ENCODE peak calls at places on chromosomes 6 and 20, in ten cellular contexts. One of them, this sample, is unnamed.
A peak's percentile ranks its signal among the peaks of the same experiment; 100 is the strongest.

GRCh38 chr6:100719883-100720682 is 161.0 kb downstream of the ASCC3 start:
- DNase-seq in uterus: no peak
- DNase-seq in esophagus squamous epithelium: no peak
- DNase-seq in spleen: no peak
- DNase-seq in right lobe of liver: no peak
- DNase-seq in Peyer's patch: no peak
- DNase-seq in breast epithelium: no peak
- DNase-seq in ovary: no peak
- DNase-seq in HCT116: peak; percentile 8
- DNase-seq in testis: no peak
- DNase-seq in this sample: no peak

GRCh38 chr20:3172933-3173581 is at the start of gene LZTS3:
- DNase-seq in uterus: peak; percentile 84
- DNase-seq in esophagus squamous epithelium: no peak
- DNase-seq in spleen: peak; percentile 90
- DNase-seq in right lobe of liver: peak; percentile 74
- DNase-seq in Peyer's patch: peak; percentile 87
- DNase-seq in breast epithelium: peak; percentile 71
- DNase-seq in ovary: peak; percentile 84
- DNase-seq in HCT116: no peak
- DNase-seq in testis: peak; percentile 59
- DNase-seq in this sample: peak; percentile 81

GRCh38 chr20:11083841-11084240 is 410.0 kb upstream of the JAG1 start:
- DNase-seq in uterus: no peak
- DNase-seq in esophagus squamous epithelium: no peak
- DNase-seq in spleen: no peak
- DNase-seq in right lobe of liver: no peak
- DNase-seq in Peyer's patch: no peak
- DNase-seq in breast epithelium: no peak
- DNase-seq in ovary: no peak
- DNase-seq in HCT116: no peak
- DNase-seq in testis: no peak
- DNase-seq in this sample: no peak

GRCh38 chr6:101003075-101003474 is 121.9 kb upstream of the ASCC3 start:
- DNase-seq in uterus: no peak
- DNase-seq in esophagus squamous epithelium: no peak
- DNase-seq in spleen: no peak
- DNase-seq in right lobe of liver: no peak
- DNase-seq in Peyer's patch: no peak
- DNase-seq in breast epithelium: no peak
- DNase-seq in ovary: no peak
- DNase-seq in HCT116: no peak
- DNase-seq in testis: no peak
- DNase-seq in this sample: no peak

GRCh38 chr6:38783436-38784228 is 68.5 kb downstream of the DNAH8 start:
- DNase-seq in uterus: no peak
- DNase-seq in esophagus squamous epithelium: no peak
- DNase-seq in spleen: no peak
- DNase-seq in right lobe of liver: no peak
- DNase-seq in Peyer's patch: no peak
- DNase-seq in breast epithelium: no peak
- DNase-seq in ovary: no peak
- DNase-seq in HCT116: no peak
- DNase-seq in testis: no peak
- DNase-seq in this sample: no peak

GRCh38 chr20:45087814-45088213 is 13.1 kb downstream of the KCNS1 start:
- DNase-seq in uterus: no peak
- DNase-seq in esophagus squamous epithelium: no peak
- DNase-seq in spleen: no peak
- DNase-seq in right lobe of liver: no peak
- DNase-seq in Peyer's patch: no peak
- DNase-seq in breast epithelium: no peak
- DNase-seq in ovary: no peak
- DNase-seq in HCT116: no peak
- DNase-seq in testis: no peak
- DNase-seq in this sample: no peak

GRCh38 chr6:26284537-26285142 is 80.4 kb upstream of the BTN3A2 start:
- DNase-seq in uterus: peak; percentile 69
- DNase-seq in esophagus squamous epithelium: no peak
- DNase-seq in spleen: peak; percentile 92
- DNase-seq in right lobe of liver: peak; percentile 67
- DNase-seq in Peyer's patch: peak; percentile 86
- DNase-seq in breast epithelium: peak; percentile 58
- DNase-seq in ovary: peak; percentile 70
- DNase-seq in HCT116: no peak
- DNase-seq in testis: peak; percentile 75
- DNase-seq in this sample: peak; percentile 75

GRCh38 chr20:41278936-41279335 is 38.6 kb downstream of the ZHX3 start:
- DNase-seq in uterus: no peak
- DNase-seq in esophagus squamous epithelium: no peak
- DNase-seq in spleen: no peak
- DNase-seq in right lobe of liver: no peak
- DNase-seq in Peyer's patch: no peak
- DNase-seq in breast epithelium: no peak
- DNase-seq in ovary: no peak
- DNase-seq in HCT116: no peak
- DNase-seq in testis: no peak
- DNase-seq in this sample: no peak

GRCh38 chr6:89411269-89412070 is 603 bp downstream of the RRAGD start:
- DNase-seq in uterus: peak; percentile 22
- DNase-seq in esophagus squamous epithelium: no peak
- DNase-seq in spleen: peak; percentile 89
- DNase-seq in right lobe of liver: peak; percentile 74
- DNase-seq in Peyer's patch: peak; percentile 59
- DNase-seq in breast epithelium: peak; percentile 52
- DNase-seq in ovary: peak; percentile 58
- DNase-seq in HCT116: no peak
- DNase-seq in testis: peak; percentile 38
- DNase-seq in this sample: peak; percentile 55

GRCh38 chr6:89414215-89414614 is 2.1 kb upstream of the RRAGD start:
- DNase-seq in uterus: no peak
- DNase-seq in esophagus squamous epithelium: no peak
- DNase-seq in spleen: no peak
- DNase-seq in right lobe of liver: no peak
- DNase-seq in Peyer's patch: no peak
- DNase-seq in breast epithelium: no peak
- DNase-seq in ovary: no peak
- DNase-seq in HCT116: no peak
- DNase-seq in testis: no peak
- DNase-seq in this sample: no peak

GRCh38 chr6:89413006-89413400 is 930 bp upstream of the RRAGD start:
- DNase-seq in uterus: no peak
- DNase-seq in esophagus squamous epithelium: no peak
- DNase-seq in spleen: no peak
- DNase-seq in right lobe of liver: no peak
- DNase-seq in Peyer's patch: no peak
- DNase-seq in breast epithelium: no peak
- DNase-seq in ovary: no peak
- DNase-seq in HCT116: no peak
- DNase-seq in testis: peak; percentile 26
- DNase-seq in this sample: no peak

GRCh38 chr6:89411019-89411268 is 1.1 kb downstream of the RRAGD start:
- DNase-seq in uterus: peak; percentile 20
- DNase-seq in esophagus squamous epithelium: no peak
- DNase-seq in spleen: no peak
- DNase-seq in right lobe of liver: no peak
- DNase-seq in Peyer's patch: peak; percentile 54
- DNase-seq in breast epithelium: peak; percentile 52
- DNase-seq in ovary: no peak
- DNase-seq in HCT116: no peak
- DNase-seq in testis: peak; percentile 60
- DNase-seq in this sample: no peak

DNA sequence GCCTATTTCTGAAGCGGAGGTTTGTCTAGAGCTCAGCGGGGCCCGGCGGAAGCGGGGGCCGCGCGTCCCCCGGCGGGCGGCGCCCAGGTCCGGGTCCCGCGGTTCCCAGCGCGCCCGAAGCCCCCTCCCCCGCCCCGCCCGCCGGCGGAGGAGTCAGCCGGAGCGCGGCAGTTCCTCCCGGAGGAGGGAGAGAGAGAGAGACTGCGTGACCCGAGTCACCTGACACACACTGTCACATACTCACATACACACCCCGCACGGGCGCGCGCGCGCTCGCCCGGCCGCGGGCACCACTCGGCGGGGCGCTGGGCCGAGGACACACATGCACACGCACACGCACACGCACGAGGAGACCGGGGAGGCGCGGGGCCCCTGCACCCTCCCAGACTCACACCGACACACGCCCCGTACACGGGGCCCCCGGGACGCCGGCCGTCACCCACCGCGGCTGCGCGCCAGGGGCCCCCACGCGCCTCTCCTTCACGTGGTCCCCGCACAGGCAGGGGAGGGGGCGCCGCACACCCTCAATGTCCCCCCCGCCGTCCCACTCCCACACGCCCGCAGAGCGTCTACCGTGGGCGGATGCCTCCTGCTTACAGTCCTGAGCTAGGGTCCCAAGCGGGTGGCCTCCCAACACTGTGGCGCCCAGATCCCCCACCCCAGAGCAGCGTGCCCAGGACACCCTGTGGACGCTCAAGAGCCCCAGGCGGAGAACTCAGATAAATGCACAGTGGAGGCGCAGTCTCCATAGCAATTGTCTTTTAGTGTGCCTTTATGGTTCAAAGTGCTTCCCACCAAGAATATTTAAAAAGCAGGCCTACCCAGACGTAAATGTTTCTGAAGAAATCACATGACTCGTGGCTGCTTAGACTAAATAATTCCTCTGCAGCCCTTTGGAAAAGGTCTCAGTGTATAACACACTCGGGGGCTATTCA is at the start of gene RRAGD:
- DNase-seq in uterus: peak; percentile 35
- DNase-seq in esophagus squamous epithelium: no peak
- DNase-seq in spleen: peak; percentile 91
- DNase-seq in right lobe of liver: peak; percentile 90
- DNase-seq in Peyer's patch: peak; percentile 83
- DNase-seq in breast epithelium: peak; percentile 63
- DNase-seq in ovary: peak; percentile 54
- DNase-seq in HCT116: peak; percentile 4
- DNase-seq in testis: peak; percentile 86
- DNase-seq in this sample: peak; percentile 82
- TF ChIP-seq POLR2A in uterus: no peak
- TF ChIP-seq POLR2A in esophagus squamous epithelium: no peak
- TF ChIP-seq POLR2A in spleen: no peak
- TF ChIP-seq POLR2A in right lobe of liver: peak; percentile 51
- TF ChIP-seq POLR2A in Peyer's patch: no peak
- TF ChIP-seq POLR2A in breast epithelium: no peak
- TF ChIP-seq POLR2A in ovary: no peak
- TF ChIP-seq POLR2A in HCT116: no peak
- TF ChIP-seq POLR2A in testis: no peak
- TF ChIP-seq POLR2A in this sample: peak; percentile 42

DNA sequence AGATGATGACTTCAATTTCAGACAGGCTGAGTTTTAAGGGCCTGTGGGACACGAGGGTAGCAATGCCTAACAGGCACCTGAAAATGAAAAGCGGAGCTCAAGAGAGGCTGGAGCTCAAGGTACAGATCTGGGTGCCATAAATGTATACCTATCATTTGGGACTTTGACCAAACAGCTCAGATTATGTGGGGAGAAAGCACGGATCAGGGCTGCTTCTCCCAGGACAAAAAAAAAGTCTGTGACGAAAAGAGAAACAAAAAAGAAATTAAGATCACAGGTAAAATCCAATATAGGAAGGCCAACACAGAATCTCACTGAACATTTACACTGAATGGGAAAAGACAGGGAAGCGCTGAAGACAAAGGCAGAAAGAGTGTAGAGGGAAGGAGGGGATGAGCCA is 1.9 kb downstream of the PRELID3B start:
- DNase-seq in uterus: no peak
- DNase-seq in esophagus squamous epithelium: no peak
- DNase-seq in spleen: no peak
- DNase-seq in right lobe of liver: no peak
- DNase-seq in Peyer's patch: no peak
- DNase-seq in breast epithelium: no peak
- DNase-seq in ovary: no peak
- DNase-seq in HCT116: no peak
- DNase-seq in testis: no peak
- DNase-seq in this sample: no peak
- H3K4me3 ChIP-seq in uterus: no peak overlapping the region
- H3K4me3 ChIP-seq in esophagus squamous epithelium: no peak overlapping the region
- H3K4me3 ChIP-seq in spleen: no peak overlapping the region
- H3K4me3 ChIP-seq in right lobe of liver: no peak overlapping the region
- H3K4me3 ChIP-seq in Peyer's patch: no peak overlapping the region
- H3K4me3 ChIP-seq in breast epithelium: no peak overlapping the region
- H3K4me3 ChIP-seq in ovary: no peak overlapping the region
- H3K4me3 ChIP-seq in HCT116: no peak overlapping the region
- H3K4me3 ChIP-seq in testis: no peak overlapping the region
- H3K4me3 ChIP-seq in this sample: no peak overlapping the region

GRCh38 chr20:57943291-57943690 is 233.5 kb upstream of the PMEPA1 start:
- DNase-seq in uterus: no peak
- DNase-seq in esophagus squamous epithelium: no peak
- DNase-seq in spleen: no peak
- DNase-seq in right lobe of liver: no peak
- DNase-seq in Peyer's patch: no peak
- DNase-seq in breast epithelium: no peak
- DNase-seq in ovary: no peak
- DNase-seq in HCT116: no peak
- DNase-seq in testis: no peak
- DNase-seq in this sample: no peak

GRCh38 chr20:57941121-57941522 is 231.3 kb upstream of the PMEPA1 start:
- DNase-seq in uterus: peak; percentile 70
- DNase-seq in esophagus squamous epithelium: no peak
- DNase-seq in spleen: no peak
- DNase-seq in right lobe of liver: peak; percentile 86
- DNase-seq in Peyer's patch: peak; percentile 62
- DNase-seq in breast epithelium: no peak
- DNase-seq in ovary: peak; percentile 53
- DNase-seq in HCT116: no peak
- DNase-seq in testis: no peak
- DNase-seq in this sample: no peak

GRCh38 chr20:57939499-57939898 is 229.7 kb upstream of the PMEPA1 start:
- DNase-seq in uterus: no peak
- DNase-seq in esophagus squamous epithelium: no peak
- DNase-seq in spleen: no peak
- DNase-seq in right lobe of liver: no peak
- DNase-seq in Peyer's patch: no peak
- DNase-seq in breast epithelium: no peak
- DNase-seq in ovary: no peak
- DNase-seq in HCT116: no peak
- DNase-seq in testis: no peak
- DNase-seq in this sample: no peak

GRCh38 chr20:57940376-57940775 is 230.6 kb upstream of the PMEPA1 start:
- DNase-seq in uterus: no peak
- DNase-seq in esophagus squamous epithelium: no peak
- DNase-seq in spleen: no peak
- DNase-seq in right lobe of liver: no peak
- DNase-seq in Peyer's patch: no peak
- DNase-seq in breast epithelium: no peak
- DNase-seq in ovary: no peak
- DNase-seq in HCT116: no peak
- DNase-seq in testis: no peak
- DNase-seq in this sample: no peak

DNA sequence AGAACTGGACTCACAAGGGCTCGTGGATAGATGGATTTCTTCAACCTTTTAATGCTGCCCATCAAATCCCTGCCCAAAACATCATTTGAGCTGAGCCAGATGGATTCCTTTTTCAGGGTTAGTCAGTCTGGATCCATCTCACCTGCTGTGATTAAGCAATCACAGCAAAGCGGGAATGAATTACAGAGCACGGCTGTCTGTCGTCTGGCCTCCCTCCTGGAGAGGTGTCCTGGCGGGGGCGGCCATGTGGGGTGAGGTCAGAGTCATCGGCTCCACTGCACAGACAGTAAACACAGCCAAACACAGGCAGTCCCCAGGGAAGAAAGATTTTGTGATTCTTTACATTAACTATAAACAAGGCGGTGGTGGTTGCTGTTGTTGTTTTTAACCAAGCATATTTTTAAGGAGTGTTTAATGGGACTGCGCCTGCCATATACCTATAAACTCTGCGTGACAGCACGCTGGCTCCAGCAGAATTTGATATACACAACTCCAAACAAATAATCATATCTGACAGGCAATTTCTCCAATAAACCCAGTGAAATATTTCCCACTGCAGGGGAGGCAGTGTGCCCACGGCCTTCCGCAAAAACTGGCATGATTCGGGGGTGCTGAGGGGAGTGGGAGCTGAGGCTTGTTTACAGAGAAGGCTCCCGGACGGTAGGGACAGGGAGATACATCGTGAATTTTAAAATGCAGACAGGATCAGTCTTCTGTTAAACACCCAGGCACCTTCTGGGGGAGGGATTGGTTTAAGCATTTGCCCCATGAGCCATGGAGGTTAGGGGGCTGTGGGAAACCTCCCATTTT is 232.0 kb upstream of the PMEPA1 start:
- DNase-seq in uterus: peak; percentile 87
- DNase-seq in esophagus squamous epithelium: no peak
- DNase-seq in spleen: no peak
- DNase-seq in right lobe of liver: peak; percentile 78
- DNase-seq in Peyer's patch: no peak
- DNase-seq in breast epithelium: no peak
- DNase-seq in ovary: no peak
- DNase-seq in HCT116: no peak
- DNase-seq in testis: no peak
- DNase-seq in this sample: no peak
- H3K27me3 ChIP-seq in uterus: no peaks in the 10 kb centered on the region
- H3K27me3 ChIP-seq in esophagus squamous epithelium: no peaks in the 10 kb centered on the region
- H3K27me3 ChIP-seq in spleen: no peaks in the 10 kb centered on the region
- H3K27me3 ChIP-seq in right lobe of liver: no peaks in the 10 kb centered on the region
- H3K27me3 ChIP-seq in Peyer's patch: no peaks in the 10 kb centered on the region
- H3K27me3 ChIP-seq in breast epithelium: no peaks in the 10 kb centered on the region
- H3K27me3 ChIP-seq in ovary: no peaks in the 10 kb centered on the region
- H3K27me3 ChIP-seq in HCT116: peaks cover 35% of the 10 kb centered on the region
- H3K27me3 ChIP-seq in testis: no peaks in the 10 kb centered on the region
- H3K27me3 ChIP-seq in this sample: peaks cover 7% of the 10 kb centered on the region

GRCh38 chr6:156952401-156952800 is 175.2 kb downstream of the ARID1B start:
- DNase-seq in uterus: no peak
- DNase-seq in esophagus squamous epithelium: no peak
- DNase-seq in spleen: no peak
- DNase-seq in right lobe of liver: no peak
- DNase-seq in Peyer's patch: no peak
- DNase-seq in breast epithelium: no peak
- DNase-seq in ovary: no peak
- DNase-seq in HCT116: no peak
- DNase-seq in testis: no peak
- DNase-seq in this sample: no peak
- TF ChIP-seq POLR2A in uterus: no peak
- TF ChIP-seq POLR2A in esophagus squamous epithelium: no peak
- TF ChIP-seq POLR2A in spleen: no peak
- TF ChIP-seq POLR2A in right lobe of liver: no peak
- TF ChIP-seq POLR2A in Peyer's patch: no peak
- TF ChIP-seq POLR2A in breast epithelium: no peak
- TF ChIP-seq POLR2A in ovary: no peak
- TF ChIP-seq POLR2A in HCT116: no peak
- TF ChIP-seq POLR2A in testis: no peak
- TF ChIP-seq POLR2A in this sample: no peak

This sample was measured in heart left ventricle.